ENCODE peak calls at places on chromosomes 3 and 15, in nine cellular contexts. U is hepatocyte; S is fibroblast of mammary gland; W is spleen; X is GM10248; Y is left ventricle myocardium inferior; M is CD4-positive, alpha-beta T cell; C is activated B cell treated with CpG ODN at 0.5 μM for 24 hours; V is psoas muscle. R is an unnamed sample.

GRCh38 chr15:27527490-27528067 is 556.6 kb downstream of the GABRG3 start:
- DNase-seq in U (no peak), S (no peak), W (no peak), X (no peak), Y (no peak), M (no peak), C (no peak), V (no peak), R (no peak)

GRCh38 chr3:94862703-94863102 is 799.8 kb downstream of the NSUN3 start:
- DNase-seq in U (peak), S (peak), W (no peak), X (peak), Y (no peak), M (no peak), C (no peak), V (no peak), R (peak)

GRCh38 chr3:108983051-108983450 is 29.4 kb upstream of the GUCA1C start:
- DNase-seq in U (no peak), S (no peak), W (no peak), X (no peak), Y (no peak), M (no peak), C (no peak), V (no peak), R (no peak)

GRCh38 chr3:139528281-139528680 is 11.3 kb downstream of the RBP1 start:
- DNase-seq in U (no peak), S (no peak), W (no peak), X (no peak), Y (no peak), M (no peak), C (no peak), V (no peak), R (no peak)

GRCh38 chr15:72540606-72541237 is 66.6 kb downstream of the ARIH1 start:
- DNase-seq in U (no peak), S (no peak), W (no peak), X (no peak), Y (no peak), M (no peak), C (no peak), V (no peak), R (no peak)

GRCh38 chr15:101633356-101633755 is 18.8 kb downstream of the TM2D3 start:
- DNase-seq in U (no peak), S (no peak), W (no peak), X (no peak), Y (no peak), M (no peak), C (no peak), V (no peak), R (no peak)

GRCh38 chr15:58189148-58189811 is 51.1 kb downstream of the AQP9 start:
- DNase-seq in U (no peak), S (no peak), W (no peak), X (no peak), Y (no peak), M (no peak), C (no peak), V (no peak), R (no peak)

GRCh38 chr3:141081141-141081795 is 30.1 kb downstream of the SPSB4 start:
- DNase-seq in U (no peak), S (no peak), W (peak), X (no peak), Y (no peak), M (no peak), C (no peak), V (peak), R (no peak)

GRCh38 chr3:138511990-138512389 is 77.6 kb downstream of the ESYT3 start:
- DNase-seq in U (no peak), S (no peak), W (no peak), X (no peak), Y (no peak), M (no peak), C (no peak), V (no peak), R (no peak)

GRCh38 chr3:52052831-52053306 is 3.5 kb downstream of the DUSP7 start:
- DNase-seq in U (peak), S (peak), W (peak), X (peak), Y (peak), M (peak), C (peak), V (peak), R (no peak)

GRCh38 chr15:69094124-69095030 is 66.1 kb upstream of the GLCE start:
- DNase-seq in U (no peak), S (no peak), W (no peak), X (no peak), Y (no peak), M (no peak), C (no peak), V (no peak), R (no peak)

GRCh38 chr15:98075441-98075840 is 114.9 kb downstream of the ARRDC4 start:
- DNase-seq in U (no peak), S (no peak), W (no peak), X (no peak), Y (no peak), M (no peak), C (no peak), V (no peak), R (no peak)

GRCh38 chr3:55721716-55722484 is 234.8 kb upstream of the WNT5A start:
- DNase-seq in U (peak), S (peak), W (no peak), X (peak), Y (no peak), M (no peak), C (no peak), V (peak), R (no peak)

GRCh38 chr15:101533371-101534140 is 44.0 kb upstream of the PCSK6 start:
- DNase-seq in U (no peak), S (no peak), W (no peak), X (no peak), Y (no peak), M (no peak), C (no peak), V (peak), R (no peak)

GRCh38 chr3:174957081-174957480 is 97.9 kb downstream of the NAALADL2 start:
- DNase-seq in U (no peak), S (peak), W (no peak), X (no peak), Y (no peak), M (no peak), C (no peak), V (no peak), R (peak)

GRCh38 chr3:108342829-108343478 is 46.6 kb downstream of the HHLA2 start:
- DNase-seq in U (no peak), S (peak), W (no peak), X (no peak), Y (no peak), M (no peak), C (no peak), V (no peak), R (no peak)

GRCh38 chr15:55993804-55994539 is 560 bp upstream of the NEDD4 start:
- DNase-seq in U (no peak), S (peak), W (no peak), X (peak), Y (no peak), M (no peak), C (no peak), V (no peak), R (no peak)

GRCh38 chr15:62901087-62901486 is 141.5 kb upstream of the TPM1 start:
- DNase-seq in U (no peak), S (no peak), W (no peak), X (no peak), Y (no peak), M (no peak), C (no peak), V (peak), R (no peak)

GRCh38 chr3:137669519-137670060 is 94.5 kb upstream of the SOX14 start:
- DNase-seq in U (peak), S (no peak), W (no peak), X (no peak), Y (no peak), M (no peak), C (no peak), V (no peak), R (no peak)

GRCh38 chr15:78840661-78841060 is 29.4 kb upstream of the ADAMTS7 start:
- DNase-seq in U (no peak), S (peak), W (peak), X (peak), Y (no peak), M (no peak), C (no peak), V (no peak), R (no peak)

GRCh38 chr3:15726881-15727280 is 70.9 kb downstream of the ANKRD28 start:
- DNase-seq in U (no peak), S (no peak), W (no peak), X (no peak), Y (no peak), M (no peak), C (no peak), V (no peak), R (no peak)

GRCh38 chr3:44359146-44359751 is 20.7 kb downstream of the TCAIM start:
- DNase-seq in U (peak), S (no peak), W (no peak), X (no peak), Y (no peak), M (no peak), C (no peak), V (no peak), R (no peak)

GRCh38 chr3:173395073-173395411 is 2.5 kb upstream of the NLGN1 start:
- DNase-seq in U (no peak), S (no peak), W (no peak), X (no peak), Y (peak), M (no peak), C (no peak), V (no peak), R (peak)

GRCh38 chr3:155859859-155860258 is 5.6 kb upstream of the SLC33A1 start:
- DNase-seq in U (no peak), S (peak), W (no peak), X (peak), Y (no peak), M (no peak), C (no peak), V (no peak), R (no peak)

DNA sequence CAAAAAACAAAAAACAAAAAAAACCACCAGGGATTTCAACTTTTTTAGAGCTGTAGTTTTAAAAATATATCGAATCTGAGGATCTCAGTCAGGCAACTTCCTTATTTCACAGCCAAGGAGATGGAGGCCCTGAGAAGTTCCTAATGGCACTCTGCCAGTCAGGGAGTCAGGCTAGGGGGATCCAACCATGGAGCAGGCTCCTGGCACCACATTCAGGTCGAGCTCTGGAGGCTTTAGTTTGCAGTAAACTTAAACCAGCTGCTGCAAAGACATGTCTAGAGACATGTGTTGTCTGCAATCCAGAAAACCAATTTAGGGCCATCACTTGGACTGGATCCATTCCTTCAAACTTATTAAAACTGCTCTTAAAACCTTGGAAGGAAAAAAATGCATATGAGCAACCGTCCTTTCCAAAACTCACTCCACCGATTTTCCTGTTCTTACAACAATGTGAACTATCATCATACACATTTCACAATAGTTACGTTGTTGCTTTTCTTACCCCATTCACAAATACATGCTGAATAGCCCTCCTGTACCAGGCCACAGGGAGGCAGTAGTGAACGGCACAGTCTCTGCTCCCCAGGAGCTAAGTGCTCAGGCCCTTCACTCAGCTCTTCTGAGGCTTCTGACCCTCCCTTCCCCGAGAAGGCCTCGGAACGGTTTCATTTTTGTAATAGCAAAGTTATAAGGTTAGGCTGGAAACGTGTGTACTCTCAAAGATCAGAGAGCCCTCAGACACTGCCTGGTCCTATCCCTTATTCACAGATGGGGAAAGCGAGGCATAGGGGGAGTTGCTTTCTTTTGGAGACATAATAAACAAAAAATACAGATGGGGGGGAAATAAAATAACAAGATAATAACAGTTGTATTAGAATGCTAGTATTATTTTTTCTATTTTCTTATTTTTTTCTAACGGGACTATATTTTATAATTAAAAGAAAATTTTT is 20.1 kb downstream of the RFT1 start:
- DNase-seq in U (peak), S (peak), W (no peak), X (peak), Y (peak), M (no peak), C (no peak), V (peak), R (peak)
- TF ChIP-seq CTCF in U (peak), S (peak), W (peak), X (peak), Y (peak), M (peak), C (no peak), V (peak), R (no peak)

GRCh38 chr3:70392227-70392626 is 79.8 kb upstream of the MDFIC2 start:
- DNase-seq in U (no peak), S (no peak), W (no peak), X (no peak), Y (no peak), M (no peak), C (no peak), V (no peak), R (no peak)
- TF ChIP-seq CTCF in U (no peak), S (no peak), W (no peak), X (no peak), Y (no peak), M (no peak), C (no peak), V (no peak), R (no peak)

DNA sequence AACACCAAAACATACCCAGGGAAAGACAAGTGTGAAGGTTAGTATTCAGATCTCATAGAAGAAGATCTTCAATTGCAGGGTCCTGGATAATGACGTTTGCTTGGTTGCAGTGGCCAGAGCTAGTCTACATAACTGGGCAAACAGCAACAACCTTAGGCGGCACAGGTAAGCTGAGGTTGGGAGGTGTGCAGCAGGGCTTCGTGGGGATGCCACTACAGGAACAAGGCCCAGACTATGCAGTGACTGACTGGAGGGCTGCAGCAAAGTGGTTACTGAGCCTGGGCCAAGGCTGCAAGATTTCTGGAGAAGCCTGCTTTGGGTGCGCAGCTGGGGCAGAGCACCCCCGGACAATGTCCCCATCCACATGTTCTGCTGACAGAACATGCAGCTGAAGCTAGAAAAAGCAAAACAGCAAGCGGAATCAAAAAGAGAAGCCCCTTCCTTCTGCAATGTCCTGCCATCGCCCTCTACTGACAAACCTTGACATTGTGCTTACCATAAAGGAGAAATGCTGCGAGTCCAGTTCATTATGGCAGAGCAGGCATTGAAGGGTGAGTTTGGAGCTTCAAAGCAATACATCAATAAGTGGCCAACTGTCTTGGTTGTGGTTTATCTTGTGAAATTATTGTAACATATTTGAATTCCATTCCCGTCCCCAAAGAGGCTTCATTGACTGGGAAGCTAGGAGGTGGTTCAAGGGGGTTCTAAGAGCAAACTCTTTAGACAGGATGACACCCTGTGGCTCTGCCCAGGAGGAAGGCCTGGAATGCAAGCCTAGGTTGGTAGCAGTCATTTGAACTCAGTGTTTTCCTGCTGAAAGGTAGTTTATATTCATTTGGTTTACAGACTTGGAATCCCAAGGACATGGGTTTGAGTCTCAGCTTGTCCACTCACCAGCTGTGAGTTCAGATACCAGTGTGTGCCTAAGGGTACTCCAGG is 217.0 kb downstream of the PDCD6IP start:
- DNase-seq in U (no peak), S (peak), W (no peak), X (no peak), Y (no peak), M (no peak), C (no peak), V (no peak), R (no peak)
- TF ChIP-seq CTCF in U (peak), S (peak), W (no peak), X (no peak), Y (no peak), M (no peak), C (no peak), V (no peak), R (no peak)

GRCh38 chr3:151468284-151468917 is 7.5 kb upstream of the IGSF10 start:
- DNase-seq in U (peak), S (peak), W (no peak), X (peak), Y (no peak), M (no peak), C (no peak), V (no peak), R (peak)
- TF ChIP-seq CTCF in U (peak), S (peak), W (peak), X (peak), Y (peak), M (peak), C (no peak), V (peak), R (peak)

DNA sequence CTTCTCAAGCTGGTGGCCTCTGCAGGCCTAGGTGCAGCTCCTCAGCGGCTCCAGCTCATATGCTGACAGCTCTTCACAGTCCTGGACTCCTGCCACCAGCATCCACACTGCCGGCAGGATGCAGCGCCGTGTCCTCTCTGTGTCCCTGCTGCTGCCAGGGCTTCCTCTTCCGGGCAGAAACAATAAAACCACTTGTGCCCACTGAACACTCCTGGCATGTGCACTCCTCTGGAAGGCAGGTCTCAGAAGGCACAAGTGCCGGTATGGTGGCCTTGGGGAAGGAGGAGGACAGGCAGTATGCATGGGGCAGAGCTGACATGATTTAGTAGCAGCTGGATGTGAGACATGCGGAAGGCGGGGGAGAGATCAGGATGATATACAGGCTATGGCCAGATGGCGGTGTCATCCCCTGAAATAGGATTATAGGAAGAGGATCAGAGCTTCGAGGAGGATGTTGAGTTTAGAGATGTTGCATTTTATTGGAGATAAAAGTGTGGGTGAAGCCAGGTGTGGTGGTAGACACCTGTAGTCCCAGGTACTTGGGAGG is 7.5 kb upstream of the MAN2A2 start:
- DNase-seq in U (no peak), S (no peak), W (peak), X (no peak), Y (no peak), M (no peak), C (no peak), V (no peak), R (no peak)
- TF ChIP-seq CTCF in U (no peak), S (peak), W (no peak), X (no peak), Y (no peak), M (no peak), C (no peak), V (no peak), R (peak)

GRCh38 chr3:112667599-112667998 is 26.7 kb upstream of the CCDC80 start:
- DNase-seq in U (no peak), S (no peak), W (no peak), X (no peak), Y (no peak), M (no peak), C (no peak), V (no peak), R (no peak)
- TF ChIP-seq CTCF in U (no peak), S (no peak), W (no peak), X (no peak), Y (no peak), M (no peak), C (no peak), V (no peak), R (no peak)

GRCh38 chr3:43217633-43218032 is 68.7 kb upstream of the SNRK start:
- DNase-seq in U (no peak), S (peak), W (no peak), X (no peak), Y (no peak), M (no peak), C (no peak), V (no peak), R (no peak)

GRCh38 chr3:43215138-43215537 is 71.2 kb upstream of the SNRK start:
- DNase-seq in U (no peak), S (no peak), W (no peak), X (no peak), Y (no peak), M (no peak), C (no peak), V (no peak), R (no peak)

GRCh38 chr3:43217206-43217605 is 69.1 kb upstream of the SNRK start:
- DNase-seq in U (no peak), S (no peak), W (no peak), X (no peak), Y (no peak), M (no peak), C (no peak), V (no peak), R (no peak)

GRCh38 chr3:43214616-43215015 is 71.7 kb upstream of the SNRK start:
- DNase-seq in U (peak), S (peak), W (no peak), X (no peak), Y (no peak), M (no peak), C (no peak), V (no peak), R (peak)

DNA sequence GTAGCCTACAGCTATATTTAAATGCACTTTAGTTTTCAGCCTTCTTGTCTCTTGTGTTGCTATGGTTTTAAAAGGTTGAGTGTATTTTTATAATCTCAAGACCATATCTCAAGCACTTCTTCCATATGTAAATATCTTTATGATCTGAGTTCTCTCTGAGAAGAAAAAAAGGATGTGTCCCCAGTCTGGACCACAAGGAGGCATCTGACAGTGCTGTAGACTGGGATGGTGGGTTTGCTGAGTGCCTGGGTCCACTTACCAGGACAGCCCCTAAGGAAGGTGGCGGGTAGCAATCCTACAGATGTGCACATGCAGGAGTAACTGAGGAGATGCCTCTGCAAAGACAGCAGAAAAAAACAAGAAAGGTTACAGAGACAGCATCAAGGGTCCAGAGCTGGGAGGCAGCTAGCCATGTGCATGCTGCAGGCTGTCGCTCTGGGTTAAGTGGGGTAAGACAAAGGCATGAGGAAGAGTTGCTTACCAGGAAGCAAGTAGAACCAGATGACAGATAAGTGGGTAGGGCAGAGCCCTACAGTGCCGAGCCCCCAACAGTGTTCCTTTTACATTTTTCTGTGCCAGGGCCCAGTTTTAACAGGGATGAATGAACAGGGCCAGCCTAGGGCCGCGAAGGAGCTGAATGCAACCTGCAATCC is 70.5 kb upstream of the SNRK start:
- DNase-seq in U (no peak), S (no peak), W (no peak), X (no peak), Y (no peak), M (no peak), C (no peak), V (no peak), R (peak)
- TF ChIP-seq CTCF in U (no peak), S (no peak), W (no peak), X (no peak), Y (no peak), M (no peak), C (no peak), V (no peak), R (peak)

R was measured in Calu3.